ENCODE peak calls at places on chromosomes 6 and 20, in five cellular contexts. O is mesendoderm, A is GM12878, Q is astrocyte, H is MM.1S. G is an unnamed sample.

GRCh38 chr6:157534991-157535353 is 154.0 kb downstream of the ZDHHC14 start:
- DNase-seq in A (no peak), Q (no peak), O (no peak), H (no peak), G (no peak)

GRCh38 chr6:14450133-14451040 is 332.8 kb downstream of the CD83 start:
- DNase-seq in Q (no peak), O (no peak), A (no peak), H (no peak), G (no peak)

GRCh38 chr20:63155266-63156165 is 60.4 kb downstream of the YTHDF1 start:
- DNase-seq in A (no peak), O (no peak), Q (no peak), H (no peak), G (no peak)

GRCh38 chr6:6892706-6893601 is 214.8 kb upstream of the RREB1 start:
- DNase-seq in A (no peak), O (no peak), H (no peak), Q (no peak), G (no peak)

GRCh38 chr6:111114484-111114883 is 27.2 kb downstream of the SLC16A10 start:
- DNase-seq in Q (no peak), A (no peak), H (no peak), O (no peak), G (no peak)

GRCh38 chr20:45913105-45913504 is 1.1 kb upstream of the PLTP start:
- DNase-seq in O (no peak), H (no peak), Q (no peak), A (no peak), G (no peak)

GRCh38 chr20:2283706-2284423 is 11.9 kb upstream of the TGM3 start:
- DNase-seq in A (no peak), Q (peak), H (no peak), O (peak), G (peak)

GRCh38 chr20:1282966-1283365 is 16.9 kb downstream of the SNPH start:
- DNase-seq in H (no peak), O (no peak), A (no peak), Q (no peak), G (no peak)

GRCh38 chr20:38601216-38602184 is at the start of gene ARHGAP40:
- DNase-seq in A (no peak), O (peak), Q (peak), H (peak), G (peak)

GRCh38 chr6:118667988-118668387 is 16.6 kb upstream of the CEP85L start:
- DNase-seq in O (no peak), H (no peak), A (no peak), Q (peak), G (no peak)

GRCh38 chr6:14016930-14017625 is 92.3 kb downstream of the RNF182 start:
- DNase-seq in A (no peak), O (no peak), H (no peak), Q (no peak), G (peak)

GRCh38 chr6:96837138-96837971 is at the start of gene GPR63:
- DNase-seq in O (peak), Q (peak), A (peak), H (peak), G (peak)

GRCh38 chr6:130482645-130483390 is 117.0 kb downstream of the TMEM200A start:
- DNase-seq in Q (peak), A (no peak), O (no peak), H (no peak), G (peak)

GRCh38 chr20:8721098-8721497 is 347.8 kb upstream of the PLCB4 start:
- DNase-seq in H (peak), Q (peak), A (peak), O (peak), G (peak)

GRCh38 chr20:38229376-38230252 is 30.9 kb downstream of the KIAA1755 start:
- DNase-seq in Q (no peak), O (peak), A (no peak), H (no peak), G (no peak)

GRCh38 chr20:58131111-58131510 is 97.3 kb downstream of the ANKRD60 start:
- DNase-seq in H (no peak), A (no peak), Q (peak), O (peak), G (no peak)

GRCh38 chr20:19809487-19809886 is 51.4 kb downstream of the RIN2 start:
- DNase-seq in O (no peak), H (no peak), A (no peak), Q (no peak), G (no peak)

GRCh38 chr6:37024665-37025337 is 19.3 kb downstream of the FGD2 start:
- DNase-seq in O (no peak), A (no peak), Q (no peak), H (peak), G (peak)

GRCh38 chr6:16669227-16669626 is 92.0 kb downstream of the ATXN1 start:
- DNase-seq in A (no peak), O (no peak), Q (peak), H (peak), G (peak)
- H3K4me2 ChIP-seq in A (no peak), O (no peak), Q (peak), H (peak), G (peak)

DNA sequence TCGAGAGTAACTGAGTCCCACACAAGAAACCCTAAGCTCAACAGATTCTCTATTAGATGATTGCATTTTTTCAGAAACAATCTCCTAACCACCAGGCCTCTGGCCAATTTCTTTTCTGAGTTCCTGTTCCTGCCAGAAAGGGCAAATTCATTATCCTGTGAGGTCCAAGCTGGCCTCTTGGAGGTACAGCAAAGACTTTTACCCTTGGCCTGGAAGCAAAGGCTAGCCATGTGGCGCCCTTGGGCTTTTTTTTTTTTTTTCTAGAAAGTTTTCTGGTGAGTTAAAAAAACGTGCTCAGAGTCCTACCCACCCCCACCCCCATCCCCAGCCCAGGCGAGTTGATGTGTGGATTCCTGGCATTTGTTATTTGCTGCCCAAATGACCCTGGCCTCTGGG is 59.0 kb upstream of the EEF1A1 start:
- DNase-seq in H (peak), O (peak), A (peak), Q (peak), G (peak)
- H3K9ac ChIP-seq in H (peak), O (peak), A (peak), Q (peak), G (peak)

GRCh38 chr6:104940238-104940880 is 16.5 kb upstream of the LIN28B start:
- DNase-seq in A (no peak), O (peak), Q (no peak), H (no peak), G (no peak)
- H3K4me2 ChIP-seq in A (no peak), O (peak), Q (peak), H (no peak), G (no peak)

GRCh38 chr6:138815797-138816528 is 20.1 kb downstream of the ECT2L start:
- DNase-seq in H (peak), Q (peak), O (peak), A (no peak), G (peak)
- H3K9ac ChIP-seq in H (no peak), Q (no peak), O (no peak), A (no peak), G (no peak)

GRCh38 chr6:144248470-144249301 is 36.4 kb upstream of the UTRN start:
- DNase-seq in A (no peak), Q (peak), H (no peak), O (peak), G (no peak)
- H3K4me2 ChIP-seq in A (peak), Q (peak), H (no peak), O (no peak), G (no peak)

GRCh38 chr6:8414844-8415243 is 20.5 kb downstream of the SLC35B3 start:
- DNase-seq in O (no peak), A (no peak), H (no peak), Q (no peak), G (no peak)

GRCh38 chr6:8420031-8420588 is 15.2 kb downstream of the SLC35B3 start:
- DNase-seq in A (no peak), Q (no peak), H (no peak), O (no peak), G (no peak)

GRCh38 chr6:8415305-8415704 is 20.0 kb downstream of the SLC35B3 start:
- DNase-seq in Q (no peak), O (no peak), H (no peak), A (no peak), G (no peak)

GRCh38 chr6:8415913-8416312 is 19.4 kb downstream of the SLC35B3 start:
- DNase-seq in O (no peak), H (no peak), A (no peak), Q (no peak), G (no peak)
- H3K9ac ChIP-seq in O (no peak), H (no peak), A (no peak), Q (no peak), G (no peak)

GRCh38 chr20:48864254-48864653 is 36.5 kb upstream of the PREX1 start:
- DNase-seq in O (no peak), H (no peak), A (no peak), Q (no peak), G (no peak)
- H3K4me2 ChIP-seq in O (no peak), H (no peak), A (no peak), Q (no peak), G (no peak)